ENCODE peak calls at places on chromosomes 16 and 17, in nine cellular contexts. N is heart left ventricle, D is ovary, I is transverse colon, B is lung, M is cardiac muscle cell, R is endodermal cell, L is tibial artery, V is upper lobe of right lung. F is an unnamed sample.

GRCh38 chr16:46801428-46802049 is 29.4 kb downstream of the C16orf87 start:
- DNase-seq in B (no peak), V (no peak), N (no peak), M (peak), I (no peak), D (no peak), L (no peak), R (no peak), F (no peak)

GRCh38 chr17:68326681-68327080 is 35.4 kb downstream of the ARSG start:
- DNase-seq in D (no peak), I (no peak), R (no peak), L (no peak), B (no peak), N (no peak), V (no peak), M (no peak), F (no peak)

GRCh38 chr16:60682219-60682618 is 1354.0 kb downstream of the CDH8 start:
- DNase-seq in V (no peak), R (no peak), N (no peak), D (no peak), B (no peak), M (no peak), I (no peak), L (no peak), F (no peak)

GRCh38 chr16:81655474-81656162 is 123.5 kb upstream of the PLCG2 start:
- DNase-seq in R (no peak), N (no peak), M (no peak), V (no peak), B (no peak), I (no peak), D (no peak), L (no peak), F (no peak)

GRCh38 chr17:69434164-69434579 is 19.7 kb downstream of the MAP2K6 start:
- DNase-seq in M (peak), B (no peak), I (no peak), N (no peak), D (no peak), V (no peak), L (no peak), R (no peak), F (no peak)

GRCh38 chr17:44400226-44400847 is 10.9 kb upstream of the ITGA2B start:
- DNase-seq in B (no peak), I (no peak), D (no peak), N (no peak), L (no peak), M (peak), V (no peak), R (no peak), F (no peak)

GRCh38 chr17:68377771-68378201 is 79.5 kb downstream of the WIPI1 start:
- DNase-seq in R (no peak), V (no peak), I (no peak), D (no peak), N (no peak), M (no peak), B (no peak), L (no peak), F (no peak)

GRCh38 chr16:57422026-57422944 is 17.7 kb downstream of the CCL17 start:
- DNase-seq in N (no peak), R (peak), M (peak), D (peak), L (peak), B (no peak), V (no peak), I (peak), F (no peak)

GRCh38 chr17:34168989-34169388 is 86.1 kb upstream of the CCL2 start:
- DNase-seq in M (no peak), R (no peak), L (no peak), D (no peak), V (no peak), N (no peak), B (no peak), I (no peak), F (no peak)

GRCh38 chr16:78640886-78641285 is 541.4 kb downstream of the WWOX start:
- DNase-seq in L (no peak), N (no peak), V (no peak), M (no peak), I (no peak), D (no peak), R (no peak), B (no peak), F (no peak)

GRCh38 chr17:82372591-82373452 is 1.3 kb downstream of the UTS2R start:
- DNase-seq in V (no peak), M (no peak), B (no peak), I (no peak), N (peak), L (no peak), D (no peak), R (peak), F (no peak)

GRCh38 chr16:12800751-12801308 is 2.9 kb downstream of the CPPED1 start:
- DNase-seq in N (no peak), R (no peak), B (no peak), L (no peak), I (no peak), V (no peak), D (no peak), M (no peak), F (no peak)

GRCh38 chr16:1050466-1050865 is 22.1 kb upstream of the SSTR5 start:
- DNase-seq in V (no peak), I (no peak), N (no peak), B (no peak), R (no peak), M (no peak), L (no peak), D (no peak), F (no peak)

GRCh38 chr17:66398059-66398458 is 95.6 kb downstream of the PRKCA start:
- DNase-seq in V (no peak), M (no peak), L (no peak), D (no peak), I (no peak), N (no peak), B (no peak), R (no peak), F (no peak)

GRCh38 chr16:31714899-31715504 is 158.6 kb upstream of the ZNF267 start:
- DNase-seq in B (no peak), R (no peak), V (no peak), M (no peak), I (no peak), N (no peak), L (no peak), D (no peak), F (no peak)

GRCh38 chr16:75298252-75298651 is 46.8 kb upstream of the BCAR1 start:
- DNase-seq in I (no peak), B (no peak), V (no peak), R (no peak), L (no peak), D (no peak), M (no peak), N (no peak), F (no peak)

GRCh38 chr17:60770946-60771422 is 93.3 kb downstream of the BCAS3 start:
- DNase-seq in I (no peak), L (no peak), V (no peak), N (no peak), D (no peak), M (no peak), R (no peak), B (no peak), F (no peak)

GRCh38 chr17:80826346-80826954 is 165.2 kb upstream of the CHMP6 start:
- DNase-seq in V (peak), M (no peak), R (no peak), L (peak), I (no peak), N (peak), D (no peak), B (no peak), F (no peak)

GRCh38 chr17:9266031-9266680 is 244.8 kb downstream of the NTN1 start:
- DNase-seq in L (no peak), D (no peak), V (no peak), N (no peak), R (no peak), M (no peak), I (no peak), B (no peak), F (no peak)

GRCh38 chr17:37360632-37361031 is 15.2 kb upstream of the C17orf78 start:
- DNase-seq in V (no peak), I (no peak), R (no peak), D (no peak), L (no peak), N (no peak), M (no peak), B (no peak), F (no peak)

GRCh38 chr17:64702815-64703214 is 40.7 kb upstream of the SMURF2 start:
- DNase-seq in N (no peak), M (no peak), B (no peak), V (no peak), R (no peak), L (no peak), I (no peak), D (no peak), F (no peak)

GRCh38 chr17:71850792-71851191 is 270.0 kb upstream of the SOX9 start:
- DNase-seq in M (no peak), L (no peak), B (no peak), D (no peak), N (no peak), I (no peak), V (no peak), R (no peak), F (no peak)

GRCh38 chr17:45225964-45226530 is 4.4 kb downstream of the FMNL1 start:
- DNase-seq in R (peak), V (peak), I (peak), N (peak), L (peak), M (no peak), D (no peak), B (peak), F (no peak)

GRCh38 chr17:73747221-73748002 is 103.2 kb upstream of the SDK2 start:
- DNase-seq in B (no peak), L (no peak), D (no peak), R (no peak), V (no peak), N (no peak), I (no peak), M (no peak), F (no peak)

DNA sequence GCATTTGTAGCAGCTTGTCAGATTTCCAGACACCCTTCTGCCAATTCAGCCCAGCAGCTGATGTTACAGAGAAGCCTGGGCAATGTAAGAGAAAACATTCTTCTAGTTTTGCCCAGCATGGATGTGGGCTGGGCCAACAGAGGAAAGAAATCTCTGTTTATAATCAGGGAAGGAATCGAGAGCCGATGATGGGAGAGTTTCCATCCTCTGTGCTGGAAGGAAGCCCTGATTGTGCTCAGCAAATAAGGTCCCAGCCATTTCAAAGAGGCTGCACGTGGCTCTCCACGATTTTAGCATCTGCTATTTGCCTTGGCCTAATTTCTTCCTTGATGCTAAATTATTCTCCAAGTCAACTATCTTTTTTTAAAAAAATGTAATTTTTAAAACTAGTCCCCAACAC is 70.0 kb downstream of the IRX6 start:
- DNase-seq in B (no peak), R (no peak), M (no peak), V (no peak), D (no peak), L (no peak), N (no peak), I (no peak), F (no peak)
- TF ChIP-seq CTCF in B (no peak), R (no peak), M (no peak), V (no peak), D (no peak), L (no peak), N (no peak), I (no peak), F (no peak)

GRCh38 chr16:64455275-64455674 is 666.6 kb downstream of the CDH11 start:
- DNase-seq in D (no peak), M (no peak), N (no peak), V (no peak), I (no peak), B (no peak), R (no peak), L (no peak), F (no peak)
- TF ChIP-seq CTCF in D (no peak), M (peak), N (no peak), V (peak), I (no peak), B (no peak), R (no peak), L (no peak), F (no peak)

DNA sequence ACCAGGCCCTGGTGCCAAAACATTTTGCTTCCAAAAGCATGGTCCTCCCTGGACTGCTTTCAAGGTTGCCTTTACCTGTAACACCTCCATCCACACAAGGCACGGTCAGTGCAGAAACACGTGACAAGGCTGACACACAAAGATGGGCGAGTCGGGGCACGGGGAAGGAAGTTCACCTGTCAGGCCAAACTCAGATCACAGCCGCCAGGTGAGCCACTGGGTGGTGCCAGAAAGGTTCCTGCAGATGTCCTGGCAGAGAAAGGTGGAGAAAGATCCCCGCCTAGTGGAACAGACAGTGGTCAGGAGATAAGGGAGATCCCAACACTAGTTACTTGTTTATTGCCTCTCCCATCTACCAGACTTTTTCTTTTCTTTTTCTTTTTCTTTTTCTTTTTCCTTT is 155.3 kb downstream of the AIPL1 start:
- DNase-seq in M (no peak), D (no peak), L (no peak), R (peak), N (no peak), I (peak), V (no peak), B (no peak), F (peak)
- TF ChIP-seq CTCF in M (no peak), D (no peak), L (no peak), R (peak), N (no peak), I (peak), V (no peak), B (no peak), F (peak)

GRCh38 chr17:50101346-50102163 is 6.4 kb downstream of the PDK2 start:
- DNase-seq in R (peak), D (peak), N (peak), B (no peak), I (peak), M (peak), L (no peak), V (no peak), F (no peak)
- TF ChIP-seq CTCF in R (peak), D (peak), N (no peak), B (no peak), I (no peak), M (no peak), L (no peak), V (no peak), F (no peak)

GRCh38 chr16:29818082-29818481 is 2.1 kb downstream of the PAGR1 start:
- DNase-seq in B (no peak), M (no peak), I (no peak), V (no peak), D (no peak), L (no peak), N (no peak), R (no peak), F (no peak)

GRCh38 chr16:29815032-29815721 is 775 bp upstream of the PAGR1 start:
- DNase-seq in N (no peak), B (no peak), I (no peak), R (peak), L (peak), D (peak), V (peak), M (no peak), F (peak)

GRCh38 chr16:29814592-29814991 is 1.4 kb upstream of the PAGR1 start:
- DNase-seq in D (peak), R (no peak), N (no peak), B (no peak), I (no peak), L (no peak), V (no peak), M (no peak), F (no peak)

GRCh38 chr16:29815793-29816693 is at the start of gene PAGR1:
- DNase-seq in R (peak), M (peak), L (peak), B (peak), D (peak), V (peak), N (peak), I (peak), F (peak)

GRCh38 chr16:29816694-29817441 is 916 bp downstream of the PAGR1 start:
- DNase-seq in I (peak), M (peak), D (peak), B (no peak), R (peak), L (peak), N (peak), V (peak), F (peak)
- TF ChIP-seq CTCF in I (no peak), M (no peak), D (no peak), B (no peak), R (peak), L (no peak), N (no peak), V (no peak), F (no peak)

GRCh38 chr16:63361032-63361624 is 1324.9 kb upstream of the CDH8 start:
- DNase-seq in L (no peak), B (no peak), I (no peak), N (no peak), M (peak), D (no peak), V (no peak), R (peak), F (peak)
- TF ChIP-seq CTCF in L (peak), B (peak), I (peak), N (peak), M (peak), D (peak), V (peak), R (peak), F (peak)

F was measured in endothelial cell.